ENCODE peak calls at places on chromosomes 5 and 9, in six cellular contexts. A is HFFc6, M is cardiac fibroblast, X is AG09309, S is hepatocyte, V is LNCaP clone FGC. I is an unnamed sample.

GRCh38 chr5:111463304-111463703 is 49.0 kb downstream of the STARD4 start:
- DNase-seq in A (no peak), M (no peak), X (no peak), S (no peak), V (no peak), I (no peak)

GRCh38 chr5:146313027-146313426 is 25.6 kb upstream of the POU4F3 start:
- DNase-seq in A (no peak), M (no peak), X (no peak), S (no peak), V (no peak), I (no peak)

GRCh38 chr9:133842174-133842573 is 104.0 kb upstream of the SARDH start:
- DNase-seq in A (no peak), M (no peak), X (no peak), S (no peak), V (peak), I (no peak)

GRCh38 chr9:90044710-90045151 is 439.9 kb downstream of the GADD45G start:
- DNase-seq in A (no peak), M (peak), X (no peak), S (peak), V (no peak), I (no peak)

GRCh38 chr9:111633389-111633736 is 2.2 kb downstream of the DNAJC25 start:
- DNase-seq in A (no peak), M (no peak), X (no peak), S (no peak), V (no peak), I (no peak)

GRCh38 chr9:14313378-14313940 is 482 bp downstream of the NFIB start:
- DNase-seq in A (no peak), M (peak), X (no peak), S (peak), V (no peak), I (no peak)

GRCh38 chr5:110896901-110897300 is 158.1 kb downstream of the SLC25A46 start:
- DNase-seq in A (no peak), M (peak), X (no peak), S (no peak), V (no peak), I (peak)

GRCh38 chr9:1024112-1024511 is 26.0 kb upstream of the DMRT2 start:
- DNase-seq in A (no peak), M (no peak), X (no peak), S (no peak), V (no peak), I (no peak)

GRCh38 chr5:157165261-157165660 is 803 bp downstream of the GARIN3 start:
- DNase-seq in A (no peak), M (no peak), X (no peak), S (no peak), V (no peak), I (no peak)

GRCh38 chr9:4292781-4293180 is 7.1 kb downstream of the GLIS3 start:
- DNase-seq in A (no peak), M (peak), X (no peak), S (no peak), V (no peak), I (no peak)

GRCh38 chr9:89677696-89678393 is 73.0 kb downstream of the GADD45G start:
- DNase-seq in A (no peak), M (no peak), X (no peak), S (no peak), V (no peak), I (no peak)

GRCh38 chr9:71202931-71203330 is 81.5 kb upstream of the TRPM3 start:
- DNase-seq in A (no peak), M (no peak), X (no peak), S (no peak), V (peak), I (no peak)

GRCh38 chr5:50922942-50923767 is 256.7 kb downstream of the PARP8 start:
- DNase-seq in A (no peak), M (no peak), X (no peak), S (no peak), V (no peak), I (no peak)

GRCh38 chr5:112635771-112636170 is 101.9 kb upstream of the APC start:
- DNase-seq in A (no peak), M (no peak), X (no peak), S (no peak), V (no peak), I (no peak)

GRCh38 chr5:91269198-91269597 is 113.9 kb downstream of the ARRDC3 start:
- DNase-seq in A (no peak), M (no peak), X (no peak), S (no peak), V (no peak), I (no peak)

GRCh38 chr9:16625831-16626230 is 244.6 kb downstream of the BNC2 start:
- DNase-seq in A (peak), M (peak), X (no peak), S (no peak), V (no peak), I (no peak)

GRCh38 chr5:149593370-149593769 is 12.1 kb downstream of the ARHGEF37 start:
- DNase-seq in A (no peak), M (no peak), X (no peak), S (no peak), V (no peak), I (no peak)

GRCh38 chr5:54460181-54460919 is 4.9 kb downstream of the HSPB3 start:
- DNase-seq in A (peak), M (peak), X (no peak), S (no peak), V (no peak), I (no peak)

GRCh38 chr9:32384364-32385134 is at the start of gene ACO1:
- DNase-seq in A (peak), M (peak), X (peak), S (peak), V (no peak), I (peak)

DNA sequence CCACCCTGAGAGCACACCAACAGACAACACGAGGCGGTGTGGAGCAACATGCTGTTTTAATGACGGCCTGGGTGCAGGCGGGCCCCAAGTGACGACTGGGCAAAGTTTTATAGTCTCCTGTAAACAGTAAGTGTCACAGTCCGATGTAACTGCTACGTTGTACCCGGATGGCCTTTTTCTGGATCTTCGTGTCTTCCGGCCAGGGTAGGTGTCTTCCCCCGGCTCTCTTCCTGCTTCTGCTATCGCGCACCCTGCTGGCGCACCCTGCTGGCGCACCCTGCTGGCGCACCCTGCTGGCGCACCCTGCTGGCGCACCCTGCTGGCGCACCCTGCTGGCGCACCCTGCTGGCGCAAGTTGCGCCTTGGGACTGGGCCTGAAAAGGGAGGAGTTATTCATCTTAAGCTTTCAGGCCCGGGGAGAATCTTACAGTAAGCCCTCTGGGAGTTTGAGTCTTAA is 143.0 kb upstream of the TARS1 start:
- DNase-seq in A (no peak), M (no peak), X (no peak), S (no peak), V (no peak), I (no peak)
- TF ChIP-seq CTCF in A (peak), M (peak), X (no peak), S (peak), V (peak), I (peak)

DNA sequence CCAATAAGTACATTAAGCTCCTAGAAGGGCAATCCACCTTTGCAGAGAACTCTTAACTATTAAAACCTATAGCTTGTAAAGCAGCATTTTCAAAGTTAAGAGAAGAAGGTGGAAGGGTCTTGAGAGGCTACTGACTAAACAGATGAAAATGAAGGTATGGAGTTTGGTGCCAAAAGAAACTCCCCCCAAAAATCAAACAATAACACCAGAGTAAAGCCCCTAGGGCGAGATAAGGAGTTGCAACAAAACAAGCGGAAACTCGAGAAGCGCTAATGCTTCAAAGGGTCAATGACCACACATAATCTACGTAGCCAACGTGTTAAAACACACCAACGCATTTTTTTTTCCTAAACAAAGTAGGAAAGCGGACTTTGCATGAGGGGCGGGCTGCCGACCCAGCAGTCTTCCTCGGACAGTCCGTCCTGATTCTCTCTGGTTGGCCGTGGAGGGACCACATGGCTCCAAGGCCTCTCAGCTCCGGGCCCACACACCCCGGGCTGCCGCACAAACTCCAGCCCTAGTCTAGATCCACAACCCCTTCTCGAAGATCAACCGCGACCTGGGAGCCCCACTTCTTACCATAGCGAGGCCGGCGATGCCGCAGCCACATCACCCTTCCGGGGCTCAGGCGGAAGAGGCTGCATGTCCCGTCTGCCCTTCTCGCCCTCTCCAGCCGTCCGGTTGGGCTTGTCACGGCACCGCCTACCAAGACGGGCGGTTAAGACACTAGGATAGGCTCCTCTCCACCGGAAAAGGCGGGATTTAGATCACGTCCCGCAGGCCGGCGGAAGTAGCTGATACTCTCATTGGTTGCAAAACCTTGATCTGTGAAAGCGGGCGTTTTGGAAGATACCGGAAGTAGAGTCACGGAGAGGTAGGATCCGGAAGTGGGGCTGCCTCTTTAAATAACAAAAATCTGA is at the start of the genes TMEM167A and XRCC4:
- DNase-seq in A (peak), M (peak), X (peak), S (peak), V (peak), I (peak)
- TF ChIP-seq CTCF in A (no peak), M (no peak), X (no peak), S (no peak), V (no peak), I (no peak)

GRCh38 chr5:95646569-95647330 is at the start of gene RFESD:
- DNase-seq in A (peak), M (peak), X (peak), S (peak), V (peak), I (peak)
- TF ChIP-seq CTCF in A (peak), M (peak), X (peak), S (peak), V (no peak), I (peak)

GRCh38 chr5:131164931-131165727 is at the start of gene HINT1:
- DNase-seq in A (peak), M (peak), X (peak), S (peak), V (peak), I (peak)

GRCh38 chr5:131169810-131170539 is 769 bp upstream of the LYRM7 start:
- DNase-seq in A (no peak), M (peak), X (no peak), S (no peak), V (no peak), I (no peak)

GRCh38 chr5:131167615-131168014 is 2.6 kb upstream of the HINT1 start:
- DNase-seq in A (no peak), M (no peak), X (no peak), S (no peak), V (no peak), I (no peak)

GRCh38 chr5:131171276-131171815 is 602 bp downstream of the LYRM7 start:
- DNase-seq in A (no peak), M (no peak), X (no peak), S (peak), V (no peak), I (no peak)

DNA sequence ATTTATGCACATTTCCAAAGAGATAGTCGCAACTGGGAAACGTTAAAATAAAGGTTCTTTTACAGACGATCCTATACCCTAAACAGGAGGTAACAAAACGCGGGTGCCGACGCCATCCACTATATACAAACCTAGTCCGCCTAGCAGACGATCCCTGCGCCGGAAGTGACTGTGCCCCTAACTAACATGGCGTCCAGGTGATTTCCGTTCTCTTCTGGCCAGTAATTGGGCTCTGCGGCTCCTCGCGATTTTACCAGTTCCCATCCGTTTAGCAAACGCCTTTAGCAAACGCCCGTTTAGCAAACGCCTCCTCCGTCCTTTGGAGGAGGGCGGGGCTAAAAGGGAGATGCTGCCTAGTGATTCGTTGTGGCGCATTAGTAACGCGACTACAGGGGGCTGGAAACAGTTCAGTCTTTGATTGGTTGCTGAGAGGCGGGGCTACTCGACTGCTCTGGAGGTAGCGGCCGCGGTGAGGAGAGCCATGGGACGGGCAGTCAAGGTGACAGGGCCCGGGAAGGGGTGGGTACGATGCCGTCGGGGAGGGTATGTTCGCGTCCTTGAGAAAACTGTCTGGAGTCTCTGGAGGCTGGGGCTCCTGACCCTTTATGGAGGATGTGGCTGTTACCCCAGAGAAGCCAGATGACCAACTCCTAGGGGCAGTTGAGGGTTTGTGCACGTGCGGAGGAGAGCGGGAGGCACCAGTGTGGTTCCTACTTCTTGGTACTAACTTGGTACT is at the start of gene LYRM7:
- DNase-seq in A (peak), M (peak), X (peak), S (peak), V (peak), I (peak)
- TF ChIP-seq CTCF in A (no peak), M (no peak), X (peak), S (no peak), V (no peak), I (no peak)

DNA sequence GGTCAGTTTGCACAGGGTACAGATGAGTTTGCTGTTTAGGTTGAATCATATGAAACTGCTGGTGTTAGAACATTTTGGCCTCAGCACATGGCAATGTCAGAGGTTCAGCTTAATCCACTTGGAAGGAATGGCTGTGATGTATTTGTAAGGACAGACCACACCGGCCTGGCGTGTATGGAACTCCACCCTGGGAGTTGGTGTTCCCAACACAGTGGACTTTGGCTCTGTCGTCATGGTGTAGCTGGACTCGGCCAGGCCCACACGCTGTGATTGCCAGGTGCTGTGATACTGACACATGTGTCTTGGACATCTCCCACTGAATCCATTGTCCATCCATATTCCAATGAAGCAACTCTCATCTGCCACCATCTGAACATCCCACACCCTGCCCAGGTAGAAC is 90.3 kb downstream of the ZNF618 start:
- DNase-seq in A (no peak), M (no peak), X (no peak), S (peak), V (no peak), I (no peak)
- TF ChIP-seq CTCF in A (no peak), M (no peak), X (no peak), S (no peak), V (no peak), I (no peak)

GRCh38 chr9:129415031-129415953 is 205.6 kb downstream of the C9orf50 start:
- DNase-seq in A (no peak), M (no peak), X (no peak), S (peak), V (no peak), I (no peak)
- TF ChIP-seq CTCF in A (no peak), M (no peak), X (no peak), S (no peak), V (no peak), I (no peak)

GRCh38 chr5:163821142-163821541 is 315.7 kb downstream of the MAT2B start:
- DNase-seq in A (no peak), M (peak), X (no peak), S (no peak), V (no peak), I (no peak)
- TF ChIP-seq CTCF in A (peak), M (no peak), X (no peak), S (no peak), V (no peak), I (no peak)

DNA sequence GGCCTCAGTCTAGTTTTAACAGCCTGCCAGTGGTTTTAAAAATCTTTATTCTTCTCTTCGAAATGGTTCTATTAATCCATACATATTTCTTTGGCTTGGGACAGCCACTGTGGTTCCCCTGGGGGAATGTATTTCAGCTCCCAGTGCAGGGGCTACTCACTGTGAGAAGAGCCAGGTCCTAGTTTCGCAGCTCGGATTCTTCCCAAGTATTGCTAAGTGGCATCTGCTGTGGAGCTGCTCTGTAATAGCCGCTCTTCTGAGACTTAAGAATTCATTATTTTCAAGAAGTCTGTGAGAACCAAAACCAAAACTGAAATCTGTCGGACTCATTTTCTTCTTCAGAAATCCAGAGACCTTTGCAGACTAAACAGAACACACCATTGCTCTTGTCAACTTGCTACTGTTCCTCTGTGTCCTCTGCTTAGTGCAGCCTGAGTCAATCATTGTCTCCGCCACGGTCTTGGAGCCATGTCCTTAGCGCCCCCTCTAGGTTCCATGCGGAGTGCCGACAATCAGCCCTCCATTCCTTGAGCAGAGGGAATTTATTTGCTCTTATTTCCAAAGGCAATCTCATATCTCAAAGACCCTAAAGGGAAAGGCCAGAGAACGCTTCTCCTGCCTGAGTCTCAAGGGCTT is 478.2 kb downstream of the SPATA31D1 start:
- DNase-seq in A (no peak), M (peak), X (no peak), S (peak), V (no peak), I (no peak)
- TF ChIP-seq CTCF in A (peak), M (peak), X (peak), S (peak), V (no peak), I (peak)

DNA sequence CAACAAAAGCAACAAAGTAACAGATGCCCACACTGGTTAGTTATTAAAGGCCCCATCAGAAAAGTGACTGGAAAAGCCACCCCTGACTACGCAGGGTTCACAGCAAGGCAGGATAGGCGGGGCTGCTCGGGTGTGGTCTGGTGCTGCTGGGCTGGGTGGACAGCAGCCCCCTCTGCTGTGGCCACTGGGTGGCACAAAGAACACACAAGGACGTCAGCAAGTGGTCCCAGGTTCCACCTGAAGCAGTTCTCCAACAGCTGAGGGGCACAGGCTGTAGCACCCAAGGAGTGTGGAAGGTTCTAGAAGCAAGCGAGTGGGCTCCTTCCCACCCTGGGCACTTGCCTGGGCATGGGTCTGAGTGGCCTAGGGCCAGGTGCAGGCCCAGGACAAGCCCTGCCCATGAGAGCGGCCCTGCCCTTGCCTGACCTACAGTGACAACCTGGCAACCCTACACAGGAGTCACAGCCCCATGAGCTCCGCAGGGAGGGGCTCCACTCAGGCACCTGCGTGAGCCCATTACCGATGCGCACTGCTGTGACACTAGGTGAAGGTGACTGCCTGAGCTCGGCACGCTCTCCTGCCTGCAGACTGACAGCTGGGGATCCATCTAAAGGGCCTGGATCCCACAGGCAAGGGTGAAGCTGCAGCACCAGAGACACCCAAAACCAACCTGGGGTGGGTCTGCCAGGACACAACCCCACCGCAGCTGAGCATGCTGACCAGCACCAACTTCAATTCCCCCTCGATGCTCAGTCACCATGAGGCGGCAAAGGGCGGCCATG is 8.1 kb downstream of the BRD9 start:
- DNase-seq in A (no peak), M (no peak), X (no peak), S (no peak), V (no peak), I (no peak)
- TF ChIP-seq CTCF in A (no peak), M (no peak), X (no peak), S (no peak), V (no peak), I (no peak)

GRCh38 chr9:130932220-130933069 is 6.6 kb downstream of the FIBCD1 start:
- DNase-seq in A (no peak), M (no peak), X (no peak), S (peak), V (no peak), I (no peak)
- TF ChIP-seq CTCF in A (peak), M (peak), X (no peak), S (no peak), V (no peak), I (no peak)